ENCODE peak calls at places on chromosomes 13 and 19, in nine cellular contexts. E, X, L, S, F, I, G, O and R are unnamed samples.
A peak's percentile ranks its signal among the peaks of the same experiment; 100 is the strongest.

GRCh38 chr19:48393559-48394330 is at the start of gene GRIN2D:
- DNase-seq in F (no peak), G (no peak), O (peak; percentile 88), I (no peak), E (no peak), S (no peak), L (peak; percentile 49), X (peak; percentile 16), R (no peak)

GRCh38 chr19:18377026-18377425 is 8.9 kb upstream of the GDF15 start:
- DNase-seq in I (no peak), X (no peak), G (no peak), E (no peak), F (no peak), S (no peak), O (no peak), L (no peak), R (peak; percentile 63)

GRCh38 chr13:79241697-79242096 is 164.4 kb downstream of the RBM26 start:
- DNase-seq in E (no peak), F (no peak), O (no peak), X (no peak), I (no peak), S (no peak), L (no peak), G (no peak), R (no peak)

GRCh38 chr13:92849381-92849780 is 377.2 kb upstream of the GPC6 start:
- DNase-seq in S (no peak), L (no peak), I (no peak), G (no peak), E (no peak), O (no peak), X (no peak), F (no peak), R (no peak)

GRCh38 chr19:2164020-2164988 is 571 bp downstream of the DOT1L start:
- DNase-seq in I (no peak), G (no peak), S (no peak), O (no peak), F (no peak), E (peak; percentile 50), L (peak; percentile 45), X (no peak), R (no peak)

GRCh38 chr13:48304132-48304876 is 753 bp downstream of the RB1 start:
- DNase-seq in S (peak; percentile 48), I (no peak), L (peak; percentile 47), E (peak; percentile 47), O (no peak), F (no peak), X (peak; percentile 57), G (peak; percentile 6), R (peak; percentile 34)

GRCh38 chr13:63842102-63842501 is 2426.5 kb upstream of the PCDH20 start:
- DNase-seq in F (no peak), L (no peak), E (no peak), X (no peak), I (no peak), O (peak; percentile 62), S (no peak), G (no peak), R (no peak)

GRCh38 chr13:66565261-66565660 is 664.9 kb downstream of the PCDH9 start:
- DNase-seq in O (no peak), L (no peak), S (no peak), X (no peak), E (no peak), I (no peak), F (no peak), G (no peak), R (no peak)

GRCh38 chr13:29369060-29369743 is 226.3 kb downstream of the SLC7A1 start:
- DNase-seq in S (no peak), X (no peak), I (no peak), O (no peak), G (no peak), E (no peak), L (peak; percentile 18), F (no peak), R (no peak)

GRCh38 chr13:30480292-30480947 is 14.7 kb upstream of the HMGB1 start:
- DNase-seq in G (no peak), F (no peak), S (no peak), O (no peak), X (no peak), I (no peak), L (no peak), E (no peak), R (peak; percentile 66)

GRCh38 chr13:105627270-105627669 is 908.2 kb downstream of the EFNB2 start:
- DNase-seq in X (no peak), S (no peak), L (no peak), E (no peak), I (no peak), O (no peak), F (no peak), G (no peak), R (no peak)

GRCh38 chr13:30718661-30719520 is 16.5 kb upstream of the ALOX5AP start:
- DNase-seq in E (no peak), F (no peak), I (no peak), O (no peak), S (no peak), X (no peak), G (peak; percentile 25), L (no peak), R (no peak)

GRCh38 chr19:17281391-17282304 is at the start of gene ANKLE1:
- DNase-seq in L (peak; percentile 63), E (no peak), F (no peak), O (peak; percentile 89), X (peak; percentile 27), I (no peak), S (peak; percentile 46), G (no peak), R (peak; percentile 32)

GRCh38 chr13:106986033-106986484 is 418.1 kb upstream of the ARGLU1 start:
- DNase-seq in O (no peak), I (no peak), L (no peak), E (no peak), F (peak; percentile 10), X (no peak), S (no peak), G (no peak), R (no peak)

GRCh38 chr13:45918597-45918996 is 67.0 kb upstream of the SIAH3 start:
- DNase-seq in S (no peak), F (no peak), I (no peak), E (no peak), G (no peak), L (no peak), O (no peak), X (no peak), R (no peak)

GRCh38 chr19:31969955-31970545 is 375.4 kb upstream of the ZNF507 start:
- DNase-seq in G (no peak), F (no peak), X (no peak), I (no peak), L (no peak), S (no peak), E (no peak), O (no peak), R (no peak)

GRCh38 chr19:6979341-6979740 is 41.9 kb downstream of the MBD3L2B start:
- DNase-seq in I (no peak), G (no peak), L (no peak), F (no peak), O (no peak), X (no peak), S (no peak), E (no peak), R (no peak)

GRCh38 chr13:62838891-62839290 is 1423.2 kb upstream of the PCDH20 start:
- DNase-seq in G (no peak), X (no peak), I (no peak), E (no peak), F (no peak), L (no peak), O (no peak), S (no peak), R (no peak)

GRCh38 chr19:56980864-56981263 is 138.9 kb upstream of the USP29 start:
- DNase-seq in X (no peak), G (no peak), O (no peak), F (no peak), E (no peak), S (peak; percentile 89), L (no peak), I (no peak), R (no peak)
- TF ChIP-seq EP300 in X (no peak), G (no peak), O (no peak), F (no peak), E (no peak), S (no peak), L (no peak), I (no peak), R (no peak)

DNA sequence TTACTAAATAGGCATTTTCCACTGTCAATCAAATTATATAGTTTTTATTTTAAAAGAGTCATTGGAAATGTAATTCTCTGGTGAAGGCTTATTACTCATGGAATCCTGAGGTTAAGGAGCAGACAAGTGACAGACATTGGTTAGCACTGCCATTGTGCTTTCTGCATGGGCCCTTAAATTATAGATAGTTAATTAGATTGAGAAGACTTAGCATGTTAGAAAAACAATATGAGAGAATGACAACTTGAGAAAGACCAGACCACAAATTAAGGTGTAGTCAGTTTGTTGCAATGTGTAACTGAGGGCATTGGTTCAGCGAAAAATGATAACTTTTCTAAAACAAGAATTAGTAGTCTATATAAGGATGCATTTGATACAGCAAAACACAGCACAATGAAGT is 195.5 kb downstream of the SLITRK6 start:
- DNase-seq in G (no peak), O (no peak), I (no peak), X (no peak), S (no peak), L (no peak), E (no peak), F (no peak), R (no peak)
- H3K4me1 ChIP-seq in G (no peaks in the 10 kb centered on the region), O (no peaks in the 10 kb centered on the region), I (no peaks in the 10 kb centered on the region), X (no peaks in the 10 kb centered on the region), S (no peaks in the 10 kb centered on the region), L (no peaks in the 10 kb centered on the region), E (no peaks in the 10 kb centered on the region), F (no peaks in the 10 kb centered on the region), R (no peaks in the 10 kb centered on the region)

GRCh38 chr13:52454459-52454824 is 836 bp upstream of the CKAP2 start:
- DNase-seq in I (no peak), E (no peak), F (no peak), O (no peak), L (peak; percentile 39), X (peak; percentile 53), G (no peak), S (no peak), R (no peak)

GRCh38 chr13:52452470-52452869 is 2.0 kb upstream of the VPS36 start:
- DNase-seq in O (no peak), I (no peak), G (no peak), S (no peak), F (no peak), E (no peak), L (no peak), X (no peak), R (no peak)

GRCh38 chr13:52450793-52451116 is 321 bp upstream of the VPS36 start:
- DNase-seq in G (no peak), L (no peak), I (no peak), E (no peak), O (no peak), F (no peak), S (no peak), X (no peak), R (no peak)

GRCh38 chr13:52455677-52456041 is 381 bp downstream of the CKAP2 start:
- DNase-seq in O (peak; percentile 92), X (peak; percentile 77), G (peak; percentile 53), I (peak; percentile 93), F (no peak), L (peak; percentile 80), E (peak; percentile 15), S (peak; percentile 78), R (peak; percentile 65)

GRCh38 chr13:52454825-52455676 is at the start of gene CKAP2:
- DNase-seq in L (peak; percentile 95), G (peak; percentile 76), I (peak; percentile 99), X (peak; percentile 96), E (peak; percentile 89), F (peak; percentile 77), S (peak; percentile 88), O (peak; percentile 95), R (peak; percentile 94)
- TF ChIP-seq POLR2A in L (peak; percentile 91), G (peak; percentile 72), I (peak; percentile 35), X (peak; percentile 90), E (peak; percentile 38), F (peak; percentile 92), S (peak; percentile 68), O (no peak), R (no peak)

GRCh38 chr13:72208112-72208645 is 341.2 kb upstream of the DACH1 start:
- DNase-seq in O (no peak), G (no peak), F (no peak), L (no peak), S (no peak), X (no peak), E (no peak), I (no peak), R (no peak)
- TF ChIP-seq EP300 in O (no peak), G (no peak), F (no peak), L (no peak), S (no peak), X (no peak), E (no peak), I (no peak), R (no peak)